ENCODE peak calls at places on chromosomes 3 and 15, in seven cellular contexts. T, E, G, N, Z, S and L are unnamed samples.

GRCh38 chr3:139301183-139301582 is 42.6 kb upstream of the MRPS22 start:
- DNase-seq in S (no peak), N (no peak), E (no peak), T (no peak), G (no peak), Z (no peak), L (no peak)

GRCh38 chr3:172042136-172042535 is 2.8 kb downstream of the FNDC3B start:
- DNase-seq in T (no peak), S (no peak), G (no peak), E (no peak), Z (no peak), N (no peak), L (no peak)

GRCh38 chr15:39300451-39301153 is 280.3 kb upstream of the THBS1 start:
- DNase-seq in T (no peak), S (no peak), Z (peak), G (no peak), E (no peak), N (no peak), L (no peak)

GRCh38 chr3:8893001-8893400 is 70.3 kb downstream of the RAD18 start:
- DNase-seq in G (no peak), Z (no peak), N (no peak), E (no peak), S (no peak), T (no peak), L (peak)

GRCh38 chr3:168877899-168878298 is 782.2 kb upstream of the GOLIM4 start:
- DNase-seq in G (no peak), N (no peak), Z (no peak), S (no peak), E (no peak), T (no peak), L (no peak)

GRCh38 chr3:53589201-53589600 is 94.8 kb downstream of the CACNA1D start:
- DNase-seq in N (no peak), G (no peak), Z (no peak), S (no peak), E (no peak), T (no peak), L (no peak)

GRCh38 chr15:49979705-49980382 is 139.2 kb downstream of the ATP8B4 start:
- DNase-seq in G (no peak), Z (no peak), E (no peak), S (no peak), T (no peak), N (no peak), L (no peak)

GRCh38 chr15:97545799-97546198 is 414.7 kb upstream of the ARRDC4 start:
- DNase-seq in G (no peak), N (no peak), T (no peak), E (no peak), Z (no peak), S (no peak), L (no peak)

GRCh38 chr15:96326551-96327154 is 3.8 kb upstream of the NR2F2 start:
- DNase-seq in Z (no peak), G (peak), E (no peak), N (peak), T (no peak), S (peak), L (no peak)

GRCh38 chr3:124398594-124398993 is 331.7 kb upstream of the UMPS start:
- DNase-seq in Z (no peak), T (no peak), S (no peak), E (no peak), N (no peak), G (no peak), L (no peak)

GRCh38 chr3:76638006-76638405 is 401.9 kb upstream of the ROBO2 start:
- DNase-seq in E (no peak), G (no peak), N (no peak), S (no peak), T (no peak), Z (no peak), L (no peak)

GRCh38 chr3:97952280-97952679 is 20.0 kb downstream of the RIOX2 start:
- DNase-seq in T (no peak), G (peak), N (no peak), S (peak), Z (no peak), E (no peak), L (no peak)

GRCh38 chr3:30668051-30668609 is 61.7 kb downstream of the TGFBR2 start:
- DNase-seq in T (no peak), Z (no peak), E (no peak), N (no peak), G (no peak), S (no peak), L (no peak)

GRCh38 chr3:197023998-197024651 is 5.5 kb downstream of the MELTF start:
- DNase-seq in N (no peak), S (no peak), Z (no peak), G (no peak), E (no peak), T (no peak), L (no peak)

GRCh38 chr3:177973241-177973840 is 562.9 kb upstream of the KCNMB2 start:
- DNase-seq in E (no peak), N (no peak), T (no peak), G (no peak), Z (peak), S (no peak), L (peak)

GRCh38 chr3:147940846-147941245 is 531.7 kb downstream of the ZIC1 start:
- DNase-seq in Z (no peak), G (no peak), N (no peak), T (no peak), S (no peak), E (peak), L (no peak)

GRCh38 chr15:94231728-94232086 is 346 bp downstream of the MCTP2 start:
- DNase-seq in Z (no peak), N (peak), E (no peak), T (no peak), S (no peak), G (no peak), L (no peak)

GRCh38 chr15:35973019-35973418 is 427.1 kb upstream of the DPH6 start:
- DNase-seq in E (no peak), T (no peak), Z (no peak), N (no peak), S (no peak), G (no peak), L (no peak)

GRCh38 chr3:55607844-55608243 is 120.7 kb upstream of the WNT5A start:
- DNase-seq in E (no peak), Z (no peak), S (no peak), N (no peak), T (no peak), G (no peak), L (no peak)

GRCh38 chr3:143123353-143123974 is 3.9 kb downstream of the CHST2 start:
- DNase-seq in T (no peak), S (no peak), N (no peak), E (no peak), Z (no peak), G (no peak), L (no peak)

GRCh38 chr3:128547368-128547987 is 54.5 kb upstream of the GATA2 start:
- DNase-seq in T (no peak), E (no peak), Z (no peak), G (no peak), N (no peak), S (no peak), L (no peak)

GRCh38 chr15:37298271-37298670 is 197.9 kb upstream of the MEIS2 start:
- DNase-seq in G (no peak), T (no peak), Z (no peak), N (no peak), S (no peak), E (no peak), L (no peak)

GRCh38 chr15:36612063-36612788 is 32.8 kb downstream of the CDIN1 start:
- DNase-seq in G (no peak), Z (no peak), E (no peak), S (no peak), T (no peak), N (no peak), L (no peak)

GRCh38 chr3:64691051-64691450 is 3.3 kb upstream of the ADAMTS9 start:
- DNase-seq in E (no peak), Z (no peak), T (no peak), N (no peak), S (peak), G (no peak), L (no peak)

GRCh38 chr15:56217341-56217740 is 26.3 kb downstream of the RFX7 start:
- DNase-seq in G (no peak), Z (no peak), E (no peak), N (no peak), S (no peak), T (no peak), L (no peak)

GRCh38 chr3:98695816-98696215 is 67.3 kb upstream of the ST3GAL6 start:
- DNase-seq in E (no peak), T (no peak), Z (no peak), S (no peak), N (no peak), G (no peak), L (no peak)

GRCh38 chr3:152413244-152413643 is 144.5 kb downstream of the MBNL1 start:
- DNase-seq in Z (no peak), T (no peak), E (no peak), N (no peak), S (no peak), G (no peak), L (no peak)

GRCh38 chr15:68114840-68115239 is 60.7 kb downstream of the PIAS1 start:
- DNase-seq in G (no peak), N (no peak), S (no peak), E (no peak), T (no peak), Z (no peak), L (no peak)